ENCODE peak calls at places on chromosomes 16 and 17, in nine cellular contexts. Z, N, A, K, G, Y, B, L and H are unnamed samples.

GRCh38 chr17:72614871-72615626 is 477.4 kb downstream of the SLC39A11 start:
- DNase-seq in A (peak; percentile 73), B (no peak), L (peak; percentile 98), N (peak; percentile 76), K (peak; percentile 31), G (no peak), Z (peak; percentile 76), Y (no peak), H (no peak)

GRCh38 chr17:48612854-48613691 is 2.0 kb downstream of the HOXB8 start:
- DNase-seq in L (peak; percentile 72), B (no peak), Y (peak; percentile 47), K (peak; percentile 76), G (no peak), N (no peak), A (no peak), Z (no peak), H (peak; percentile 40)

GRCh38 chr17:80018917-80019651 is 16.6 kb downstream of the TBC1D16 start:
- DNase-seq in L (no peak), A (no peak), B (no peak), G (no peak), K (no peak), Z (no peak), Y (no peak), N (no peak), H (no peak)

GRCh38 chr17:19652595-19652994 is 4.0 kb downstream of the ALDH3A2 start:
- DNase-seq in A (no peak), K (no peak), L (no peak), Z (no peak), Y (no peak), N (no peak), G (no peak), B (no peak), H (no peak)

GRCh38 chr17:76270770-76271668 is 5.9 kb downstream of the UBALD2 start:
- DNase-seq in B (no peak), K (no peak), G (no peak), N (no peak), A (no peak), Y (no peak), Z (no peak), L (no peak), H (no peak)

GRCh38 chr17:79027274-79027924 is 3.4 kb downstream of the C1QTNF1 start:
- DNase-seq in N (peak; percentile 41), G (no peak), K (peak; percentile 58), Z (no peak), L (no peak), A (no peak), Y (peak; percentile 34), B (no peak), H (peak; percentile 64)

GRCh38 chr17:33858121-33858520 is 397.0 kb upstream of the CCL2 start:
- DNase-seq in Z (no peak), G (no peak), N (no peak), B (no peak), K (peak; percentile 37), A (no peak), L (no peak), Y (no peak), H (no peak)

GRCh38 chr17:39014795-39015545 is 47.8 kb upstream of the FBXO47 start:
- DNase-seq in N (no peak), L (no peak), Y (peak; percentile 22), A (no peak), K (peak; percentile 55), G (no peak), B (no peak), Z (no peak), H (no peak)

GRCh38 chr17:50585893-50586292 is 25.4 kb downstream of the CACNA1G start:
- DNase-seq in B (no peak), N (no peak), G (no peak), K (no peak), A (no peak), Z (no peak), Y (no peak), L (no peak), H (no peak)

GRCh38 chr16:87457724-87458423 is 35.0 kb downstream of the ZCCHC14 start:
- DNase-seq in Y (no peak), K (peak; percentile 85), L (peak; percentile 99), G (no peak), Z (no peak), B (peak; percentile 24), N (peak; percentile 97), A (no peak), H (no peak)

GRCh38 chr17:5922476-5922875 is 147.7 kb upstream of the WSCD1 start:
- DNase-seq in B (no peak), K (no peak), L (no peak), Y (no peak), G (no peak), Z (no peak), A (no peak), N (no peak), H (no peak)

GRCh38 chr16:49688298-49688697 is 167.6 kb downstream of the ZNF423 start:
- DNase-seq in K (peak; percentile 56), L (no peak), B (no peak), N (no peak), Y (no peak), A (no peak), Z (no peak), G (no peak), H (no peak)

GRCh38 chr17:15418781-15419180 is 48.6 kb downstream of the CDRT4 start:
- DNase-seq in A (no peak), G (no peak), K (no peak), L (no peak), Z (no peak), Y (no peak), N (peak; percentile 44), B (no peak), H (no peak)

GRCh38 chr17:28878158-28878910 is 19.2 kb downstream of the FLOT2 start:
- DNase-seq in Z (no peak), A (no peak), G (no peak), Y (no peak), K (no peak), L (no peak), N (peak; percentile 17), B (no peak), H (no peak)

GRCh38 chr16:27209591-27209990 is 6.3 kb downstream of the KDM8 start:
- DNase-seq in G (no peak), L (no peak), A (no peak), Z (no peak), N (no peak), B (no peak), K (no peak), Y (no peak), H (no peak)

GRCh38 chr17:16061631-16062030 is 62.0 kb downstream of the TTC19 start:
- DNase-seq in A (no peak), N (no peak), Y (no peak), L (no peak), G (no peak), K (no peak), Z (no peak), B (no peak), H (no peak)

GRCh38 chr16:89738538-89739317 is 17.4 kb downstream of the ZNF276 start:
- DNase-seq in Z (no peak), N (no peak), A (no peak), K (no peak), L (no peak), G (no peak), Y (no peak), B (no peak), H (no peak)

GRCh38 chr16:71933913-71934696 is 38.8 kb downstream of the IST1 start:
- DNase-seq in A (no peak), K (no peak), L (peak; percentile 67), B (no peak), N (peak; percentile 41), G (no peak), Z (no peak), Y (peak; percentile 21), H (no peak)

GRCh38 chr17:69744512-69745098 is 330.1 kb downstream of the MAP2K6 start:
- DNase-seq in B (no peak), Y (no peak), L (no peak), N (no peak), A (no peak), Z (no peak), K (no peak), G (no peak), H (no peak)

GRCh38 chr17:76121932-76122383 is 18.4 kb upstream of the EXOC7 start:
- DNase-seq in A (no peak), L (no peak), Z (no peak), K (peak; percentile 47), G (no peak), B (no peak), Y (peak; percentile 43), N (no peak), H (peak; percentile 53)

GRCh38 chr17:11047228-11047627 is 193.8 kb upstream of the SHISA6 start:
- DNase-seq in Y (no peak), K (no peak), Z (no peak), G (no peak), L (no peak), A (no peak), N (no peak), B (no peak), H (no peak)

GRCh38 chr17:33385133-33385532 is 92.0 kb upstream of the ASIC2 start:
- DNase-seq in L (no peak), B (no peak), A (no peak), Y (no peak), K (peak; percentile 48), N (no peak), G (no peak), Z (no peak), H (no peak)

GRCh38 chr17:76265624-76266243 is 586 bp downstream of the UBALD2 start:
- DNase-seq in B (no peak), A (no peak), N (peak; percentile 61), Z (peak; percentile 30), G (peak; percentile 70), Y (peak; percentile 83), K (peak; percentile 71), L (peak; percentile 57), H (peak; percentile 84)

GRCh38 chr16:12303649-12304048 is 327.1 kb downstream of the SNX29 start:
- DNase-seq in A (no peak), Y (no peak), G (no peak), K (no peak), Z (no peak), N (no peak), L (no peak), B (no peak), H (no peak)

GRCh38 chr17:44004077-44004760 is at the start of gene NAGS:
- DNase-seq in Z (no peak), Y (peak; percentile 71), G (no peak), L (no peak), B (no peak), A (no peak), N (no peak), K (peak; percentile 37), H (no peak)

GRCh38 chr17:67994827-67995567 is 1.3 kb downstream of the C17orf58 start:
- DNase-seq in N (peak; percentile 85), A (no peak), G (no peak), B (no peak), K (no peak), L (peak; percentile 78), Z (no peak), Y (peak; percentile 50), H (no peak)

GRCh38 chr17:13477180-13477611 is 124.5 kb downstream of the HS3ST3A1 start:
- DNase-seq in Z (no peak), A (no peak), K (peak; percentile 79), B (no peak), G (no peak), N (peak; percentile 60), Y (no peak), L (no peak), H (no peak)

GRCh38 chr17:77815127-77815905 is 143.2 kb upstream of the TNRC6C start:
- DNase-seq in K (no peak), G (no peak), Y (no peak), L (no peak), N (no peak), B (no peak), Z (no peak), A (no peak), H (no peak)

GRCh38 chr17:39002991-39003715 is 36.0 kb upstream of the FBXO47 start:
- DNase-seq in L (no peak), B (peak; percentile 8), G (peak; percentile 86), K (no peak), N (peak; percentile 93), Y (peak; percentile 77), Z (no peak), A (no peak), H (peak; percentile 83)

GRCh38 chr16:85611455-85612190 is 1.5 kb upstream of the GSE1 start:
- DNase-seq in Y (peak; percentile 78), A (peak; percentile 80), Z (peak; percentile 74), G (peak; percentile 87), K (peak; percentile 83), B (peak; percentile 55), N (peak; percentile 85), L (peak; percentile 91), H (peak; percentile 91)

GRCh38 chr16:56288019-56288418 is 96.7 kb downstream of the GNAO1 start:
- DNase-seq in L (no peak), A (no peak), N (no peak), K (no peak), Z (no peak), B (no peak), Y (no peak), G (no peak), H (no peak)